ENCODE peak calls at places on chromosomes 6 and 20, in four cellular contexts. S is AG04449, U is SK-N-SH, L is OCI-LY7. N is an unnamed sample.
A peak's percentile ranks its signal among the peaks of the same experiment; 100 is the strongest.

GRCh38 chr6:34459899-34460593 is 5.8 kb upstream of the PACSIN1 start:
- DNase-seq in U (peak; percentile 63), S (no peak), L (peak; percentile 81), N (peak; percentile 6)

GRCh38 chr20:46255440-46256104 is 52.7 kb downstream of the CDH22 start:
- DNase-seq in U (peak; percentile 68), S (no peak), L (no peak), N (peak; percentile 4)

GRCh38 chr20:63978319-63979220 is 872 bp downstream of the SAMD10 start:
- DNase-seq in L (peak; percentile 84), S (no peak), U (peak; percentile 79), N (no peak)

GRCh38 chr6:12350644-12351173 is 60.5 kb downstream of the EDN1 start:
- DNase-seq in L (no peak), U (no peak), S (no peak), N (no peak)

GRCh38 chr6:11085758-11086435 is 7.7 kb upstream of the SMIM13 start:
- DNase-seq in U (no peak), L (no peak), S (peak; percentile 54), N (no peak)

GRCh38 chr6:154887051-154887450 is 108.1 kb upstream of the TIAM2 start:
- DNase-seq in L (no peak), S (no peak), U (no peak), N (no peak)

GRCh38 chr6:55182016-55182650 is 7.8 kb downstream of the HCRTR2 start:
- DNase-seq in U (no peak), S (no peak), L (no peak), N (no peak)

GRCh38 chr6:13372688-13373487 is 44.6 kb upstream of the TBC1D7 start:
- DNase-seq in S (no peak), L (no peak), U (no peak), N (no peak)

GRCh38 chr6:168015492-168016175 is 18.2 kb downstream of the KIF25 start:
- DNase-seq in U (no peak), S (no peak), L (no peak), N (no peak)

GRCh38 chr6:127102299-127102698 is 16.2 kb upstream of the RSPO3 start:
- DNase-seq in U (no peak), S (peak; percentile 89), L (no peak), N (peak; percentile 98)

GRCh38 chr6:129440691-129441090 is 269.3 kb downstream of the ARHGAP18 start:
- DNase-seq in U (no peak), L (no peak), S (no peak), N (no peak)

GRCh38 chr20:14915356-14915755 is 577.9 kb upstream of the FLRT3 start:
- DNase-seq in L (no peak), S (no peak), U (peak; percentile 61), N (no peak)

GRCh38 chr6:32439139-32439538 is 548 bp upstream of the HLA-DRA start:
- DNase-seq in S (no peak), U (no peak), L (no peak), N (no peak)

GRCh38 chr6:122717350-122717749 is 62.2 kb upstream of the FABP7 start:
- DNase-seq in U (no peak), L (no peak), S (no peak), N (no peak)

GRCh38 chr6:161498359-161498758 is 224.5 kb upstream of the AGPAT4 start:
- DNase-seq in S (no peak), L (no peak), U (peak; percentile 41), N (no peak)

GRCh38 chr6:28337103-28337520 is 1.2 kb upstream of the ZSCAN31 start:
- DNase-seq in L (no peak), U (no peak), S (no peak), N (no peak)

GRCh38 chr6:137722749-137723272 is 144.2 kb upstream of the TNFAIP3 start:
- DNase-seq in L (no peak), S (no peak), U (no peak), N (no peak)
- H3K4me3 ChIP-seq in L (no peak overlapping the region), S (no peak overlapping the region), U (no peak overlapping the region), N (no peak overlapping the region)

DNA sequence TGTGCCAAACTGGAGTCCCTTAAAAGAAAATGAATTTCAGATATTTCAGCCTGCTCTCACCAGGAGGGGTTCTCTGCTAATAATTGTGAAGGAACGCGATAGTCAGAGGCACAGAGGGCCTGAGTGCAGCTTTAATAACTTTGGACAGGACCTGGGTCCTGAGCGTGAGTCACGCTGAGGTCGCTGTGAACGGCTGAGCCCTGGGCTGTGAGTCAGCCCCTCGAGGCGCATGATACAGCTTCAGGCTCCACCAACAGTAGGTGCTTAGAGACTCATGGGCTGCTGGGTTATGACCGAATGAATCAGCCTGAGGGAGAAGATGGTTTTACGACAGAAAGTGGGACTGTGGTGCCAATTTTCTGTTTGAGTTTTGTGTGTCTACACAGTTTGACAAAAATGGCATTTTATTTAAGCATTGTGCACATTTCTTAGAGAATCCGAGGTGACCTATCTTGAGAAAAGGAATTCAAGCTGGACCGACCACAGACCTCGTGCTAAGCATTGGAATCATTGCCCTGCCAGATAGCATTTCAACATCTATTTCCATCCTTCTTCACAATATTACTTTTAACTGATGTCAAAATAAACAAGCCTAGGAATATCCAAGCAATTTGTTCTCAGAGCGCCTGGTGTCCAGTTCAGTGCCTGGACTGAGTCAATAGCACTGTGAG is 183.0 kb downstream of the THBS2 start:
- DNase-seq in U (no peak), L (no peak), S (peak; percentile 99), N (peak; percentile 86)
- TF ChIP-seq CTCF in U (peak; percentile 33), L (no peak), S (no peak), N (no peak)

DNA sequence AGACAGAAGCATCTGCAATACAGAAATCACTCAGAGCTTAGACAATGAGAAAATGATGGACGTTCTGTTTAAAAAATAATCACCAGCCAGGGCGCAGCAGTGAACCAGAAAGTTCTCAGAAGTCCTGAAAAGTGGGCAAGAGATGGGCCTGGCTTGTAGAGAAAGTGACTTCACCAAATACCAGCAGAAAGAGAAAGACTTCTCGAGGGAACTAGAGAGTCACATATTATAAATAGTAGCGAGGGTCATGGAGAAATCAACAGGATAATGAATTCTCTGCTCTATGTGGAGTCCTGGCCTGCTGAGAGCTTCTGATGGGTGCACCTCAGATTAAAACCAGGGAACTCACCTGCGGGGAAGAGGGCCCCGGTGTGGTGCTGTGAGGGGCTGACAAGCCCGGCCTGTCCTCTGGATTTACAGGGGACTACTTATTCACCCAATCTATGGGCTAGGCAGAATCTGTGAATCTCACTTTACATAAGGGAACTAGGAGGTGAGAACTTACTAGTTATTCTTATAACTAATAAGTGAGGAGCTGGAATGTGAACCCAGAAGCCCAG is 5.6 kb upstream of the RAMACL start:
- DNase-seq in U (no peak), L (no peak), S (no peak), N (no peak)
- H3K4me3 ChIP-seq in U (no peak overlapping the region), L (no peak overlapping the region), S (no peak overlapping the region), N (no peak overlapping the region)

GRCh38 chr6:113739066-113739655 is 118.0 kb upstream of the MARCKS start:
- DNase-seq in U (no peak), L (no peak), S (no peak), N (no peak)

GRCh38 chr6:113742342-113742741 is 114.8 kb upstream of the MARCKS start:
- DNase-seq in L (no peak), U (no peak), S (no peak), N (no peak)

GRCh38 chr6:113750148-113750547 is 107.0 kb upstream of the MARCKS start:
- DNase-seq in U (no peak), L (no peak), S (no peak), N (no peak)

DNA sequence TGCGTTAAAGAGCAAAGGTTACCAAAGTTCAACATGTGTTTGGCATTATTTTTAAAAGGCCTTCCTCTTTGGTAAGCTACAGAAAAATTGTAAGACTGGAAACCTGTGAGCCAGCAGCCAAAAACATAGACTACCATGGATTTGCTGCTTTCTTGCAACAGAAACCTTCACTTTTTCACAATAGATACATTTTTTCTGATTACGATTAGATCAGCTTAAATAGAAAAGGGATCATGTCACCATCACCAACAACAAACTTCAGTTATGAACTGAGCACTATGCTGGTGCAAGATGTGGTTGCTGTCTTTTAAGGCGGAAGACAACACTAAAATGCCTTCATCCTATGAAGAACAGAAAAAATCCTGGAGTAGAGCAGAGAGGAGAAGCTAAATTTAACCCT is 112.3 kb upstream of the MARCKS start:
- DNase-seq in U (no peak), L (no peak), S (no peak), N (no peak)
- TF ChIP-seq CTCF in U (no peak), L (no peak), S (no peak), N (no peak)

DNA sequence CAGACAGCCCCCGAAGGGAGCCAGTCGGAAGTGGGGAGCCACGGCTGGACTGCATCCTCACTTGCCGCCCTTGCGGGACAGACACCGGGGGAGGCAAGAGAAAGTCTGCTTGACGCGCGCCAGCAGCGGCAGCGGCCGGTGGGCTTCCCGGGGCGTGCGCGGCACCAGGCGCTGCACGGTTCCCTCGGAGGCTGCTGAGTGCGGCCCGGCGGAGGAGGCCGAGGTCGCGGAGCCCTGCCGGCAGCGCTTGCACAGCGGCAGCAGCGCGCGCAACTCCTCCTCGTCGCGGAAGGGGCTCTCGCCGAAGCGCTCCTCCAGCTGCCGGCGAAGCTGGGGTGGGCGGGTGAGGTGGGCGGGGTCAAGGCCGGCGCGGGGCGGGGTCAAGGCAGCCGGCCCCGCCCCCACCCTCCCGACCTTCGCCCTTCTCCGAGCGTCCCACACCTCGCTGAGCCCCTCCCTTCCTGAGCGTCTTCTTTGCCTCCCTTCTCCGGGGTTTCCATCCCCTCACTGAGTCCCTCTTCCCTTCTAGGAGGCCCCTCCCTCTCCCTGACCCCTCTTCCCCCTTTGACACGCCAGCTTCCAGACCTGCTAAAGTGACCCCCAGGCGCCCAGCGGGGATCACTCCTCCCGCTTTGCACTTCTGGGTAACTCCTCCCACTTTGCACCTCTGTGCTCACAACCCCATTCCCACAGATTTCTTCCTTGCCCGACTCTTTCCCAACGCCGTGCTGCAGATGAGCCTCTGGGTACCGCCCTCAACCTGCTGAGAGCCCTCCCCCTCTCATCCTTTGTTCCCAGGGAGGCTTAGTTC is 8.8 kb downstream of the DUSP15 start:
- DNase-seq in L (peak; percentile 91), U (peak; percentile 99), S (no peak), N (no peak)
- H3K4me3 ChIP-seq in L (peak overlapping the region; percentile 70), U (peak overlapping the region; percentile 63), S (peak overlapping the region; percentile 48), N (peak overlapping the region; percentile 53)

GRCh38 chr6:7617954-7618764 is 28.2 kb downstream of the SNRNP48 start:
- DNase-seq in U (no peak), S (peak; percentile 16), L (no peak), N (no peak)

GRCh38 chr6:7615611-7616383 is 25.8 kb downstream of the SNRNP48 start:
- DNase-seq in L (peak; percentile 66), U (peak; percentile 41), S (no peak), N (no peak)

GRCh38 chr6:7624781-7625710 is 35.0 kb downstream of the SNRNP48 start:
- DNase-seq in S (no peak), L (no peak), U (no peak), N (no peak)

DNA sequence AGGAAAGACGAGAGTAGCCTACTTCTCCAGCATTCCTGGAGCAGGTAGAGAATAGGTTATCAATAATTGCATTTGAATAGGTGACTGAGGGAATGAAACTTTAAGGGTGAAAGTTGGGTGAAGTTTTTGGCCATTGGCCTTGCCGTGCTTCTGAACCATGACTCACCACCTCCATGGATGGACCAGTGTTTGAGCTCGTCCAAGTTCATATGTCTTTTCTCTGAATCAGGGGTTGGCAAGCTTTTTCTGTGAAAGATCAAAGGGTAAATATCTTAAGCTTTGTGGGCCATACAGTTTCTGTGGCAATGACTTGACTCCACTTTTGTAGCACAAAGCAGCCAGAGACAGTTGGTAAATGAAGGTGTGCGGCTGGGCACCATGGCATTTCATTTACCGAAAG is 31.8 kb downstream of the SNRNP48 start:
- DNase-seq in L (no peak), U (no peak), S (no peak), N (no peak)
- TF ChIP-seq CTCF in L (no peak), U (no peak), S (no peak), N (no peak)

N was measured in epithelial cell of proximal tubule.